ENCODE peak calls at places on chromosomes 16 and 17, in four cellular contexts. P is BE2C, X is dorsolateral prefrontal cortex, A is cardiac muscle cell. R is an unnamed sample.

GRCh38 chr16:11583889-11584565 is 2.7 kb downstream of the LITAF start:
- DNase-seq in X (no peak), A (no peak), P (no peak), R (no peak)

GRCh38 chr17:38910325-38910724 is 15.1 kb upstream of the LASP1NB start:
- DNase-seq in X (no peak), P (no peak), A (no peak), R (no peak)

GRCh38 chr17:42809250-42809649 is 10.6 kb downstream of the CNTD1 start:
- DNase-seq in A (no peak), X (peak; percentile 67), P (no peak), R (peak; percentile 75)

GRCh38 chr17:80245566-80246265 is 14.9 kb upstream of the RNF213 start:
- DNase-seq in A (no peak), X (no peak), P (no peak), R (no peak)

GRCh38 chr16:4026854-4027253 is 89.4 kb downstream of the ADCY9 start:
- DNase-seq in A (no peak), X (no peak), P (no peak), R (no peak)

GRCh38 chr16:87206646-87207451 is 110.3 kb downstream of the C16orf95 start:
- DNase-seq in X (no peak), A (no peak), P (no peak), R (peak; percentile 73)

GRCh38 chr17:68600123-68600880 is 865 bp downstream of the FAM20A start:
- DNase-seq in P (peak; percentile 9), A (peak; percentile 80), X (no peak), R (no peak)

GRCh38 chr17:46003907-46004748 is 5.1 kb downstream of the STH start:
- DNase-seq in A (no peak), P (peak; percentile 76), X (peak; percentile 86), R (no peak)

GRCh38 chr16:4273858-4274291 is 1.1 kb upstream of the TFAP4 start:
- DNase-seq in P (peak; percentile 52), X (no peak), A (peak; percentile 61), R (peak; percentile 19)

GRCh38 chr17:80646328-80646727 is 101.7 kb downstream of the RPTOR start:
- DNase-seq in A (no peak), P (no peak), X (no peak), R (no peak)

GRCh38 chr17:19304209-19304608 is 58.3 kb downstream of the B9D1 start:
- DNase-seq in X (no peak), P (no peak), A (no peak), R (peak; percentile 40)

GRCh38 chr17:1294157-1294717 is 14.8 kb downstream of the TRARG1 start:
- DNase-seq in A (no peak), P (no peak), X (no peak), R (no peak)

GRCh38 chr16:81831722-81832126 is 52.6 kb downstream of the PLCG2 start:
- DNase-seq in P (no peak), A (no peak), X (peak; percentile 45), R (no peak)

GRCh38 chr17:80986046-80986445 is 5.6 kb upstream of the CHMP6 start:
- DNase-seq in A (no peak), P (no peak), X (no peak), R (no peak)

DNA sequence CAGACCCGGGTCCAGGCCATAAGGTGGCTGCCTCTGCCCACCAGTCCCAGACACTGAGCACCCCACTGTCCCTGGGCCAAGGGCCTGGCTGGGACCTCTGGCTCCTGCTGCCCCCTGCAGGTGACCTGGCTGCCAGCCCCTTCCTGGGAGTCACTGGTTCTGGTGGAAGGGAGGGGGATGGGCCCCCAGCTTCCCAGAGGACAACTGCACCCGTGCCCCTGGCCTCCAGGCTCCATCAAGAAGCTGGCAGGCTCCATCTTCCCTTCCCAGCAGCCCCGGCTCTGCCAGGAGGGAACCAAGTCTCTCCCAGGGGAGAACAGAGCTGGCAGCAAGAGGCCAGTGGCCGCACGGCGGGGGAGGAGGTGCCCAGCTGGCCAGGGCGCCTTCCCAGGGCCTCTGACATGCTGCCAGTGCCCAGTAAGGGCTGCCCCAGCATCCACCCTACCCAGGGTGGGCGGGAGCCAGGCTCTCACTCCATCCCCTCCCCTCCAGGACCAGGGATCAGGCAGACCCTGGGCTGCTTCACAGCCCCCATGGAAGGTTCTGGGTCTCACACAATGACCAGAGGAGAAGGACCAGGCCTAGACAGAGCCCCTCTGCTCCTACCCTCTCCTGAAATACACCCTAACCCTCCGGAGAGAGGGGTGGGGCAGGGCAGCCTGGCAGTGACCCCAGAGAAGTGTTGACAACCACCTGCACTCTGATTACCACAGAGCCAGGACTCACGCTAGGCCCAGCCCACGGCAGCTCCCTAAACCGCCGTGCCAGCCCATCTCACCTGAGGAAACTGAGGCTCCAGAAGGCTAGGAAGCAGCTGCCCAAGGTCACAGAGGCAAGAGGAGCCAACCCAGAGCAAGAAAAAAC is 3.6 kb downstream of the CLUH start:
- DNase-seq in A (peak; percentile 67), X (peak; percentile 61), P (peak; percentile 65), R (no peak)
- TF ChIP-seq CTCF in A (peak; percentile 45), X (peak; percentile 44), P (peak; percentile 52), R (peak; percentile 72)

GRCh38 chr17:8105957-8106398 is 12.3 kb downstream of the ALOXE3 start:
- DNase-seq in X (no peak), P (no peak), A (no peak), R (no peak)

GRCh38 chr17:8108972-8109668 is 9.2 kb downstream of the ALOXE3 start:
- DNase-seq in P (no peak), A (no peak), X (no peak), R (no peak)

GRCh38 chr17:8109669-8110455 is 8.5 kb downstream of the ALOXE3 start:
- DNase-seq in P (peak; percentile 72), A (peak; percentile 77), X (peak; percentile 42), R (no peak)

GRCh38 chr17:8110907-8111306 is 7.4 kb downstream of the ALOXE3 start:
- DNase-seq in X (no peak), A (no peak), P (no peak), R (no peak)

GRCh38 chr17:8110456-8110804 is 7.9 kb downstream of the ALOXE3 start:
- DNase-seq in P (no peak), A (no peak), X (no peak), R (no peak)
- TF ChIP-seq CTCF in P (no peak), A (no peak), X (no peak), R (peak; percentile 35)

DNA sequence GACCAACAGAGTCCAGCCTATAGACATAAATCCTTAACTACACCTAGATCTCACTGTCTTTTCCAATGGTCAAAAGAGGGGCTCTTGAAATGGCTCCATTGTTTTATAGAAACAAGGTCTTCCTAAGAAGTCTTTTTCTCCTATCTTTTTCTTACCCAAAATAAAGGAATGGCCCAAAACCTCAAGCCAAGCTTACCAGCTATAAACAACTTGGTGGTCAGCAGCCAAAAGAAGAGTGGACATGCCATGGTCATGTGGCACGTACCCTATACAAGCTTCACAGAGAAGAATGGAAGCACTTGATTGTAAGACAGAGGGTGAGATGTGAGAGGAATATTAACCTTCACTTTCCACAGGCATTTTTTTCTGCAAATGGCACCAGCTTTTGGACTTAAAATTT is 82.1 kb upstream of the GNAO1 start:
- DNase-seq in A (no peak), X (no peak), P (no peak), R (no peak)
- TF ChIP-seq CTCF in A (no peak), X (no peak), P (no peak), R (no peak)

GRCh38 chr17:63848834-63849689 is 6.6 kb upstream of the SMARCD2 start:
- DNase-seq in A (peak; percentile 83), P (no peak), X (peak; percentile 92), R (peak; percentile 50)
- TF ChIP-seq CTCF in A (peak; percentile 71), P (no peak), X (peak; percentile 59), R (peak; percentile 61)

GRCh38 chr16:50531901-50532300 is 16.3 kb upstream of the NKD1 start:
- DNase-seq in X (no peak), A (no peak), P (no peak), R (no peak)

GRCh38 chr16:50533317-50533716 is 14.9 kb upstream of the NKD1 start:
- DNase-seq in A (no peak), P (no peak), X (no peak), R (no peak)

GRCh38 chr16:50532576-50532975 is 15.6 kb upstream of the NKD1 start:
- DNase-seq in X (no peak), P (no peak), A (no peak), R (no peak)

GRCh38 chr16:50530277-50531236 is 17.6 kb upstream of the NKD1 start:
- DNase-seq in A (no peak), P (no peak), X (no peak), R (no peak)

GRCh38 chr16:50531359-50531758 is 16.8 kb upstream of the NKD1 start:
- DNase-seq in P (no peak), A (no peak), X (no peak), R (no peak)
- TF ChIP-seq CTCF in P (no peak), A (no peak), X (no peak), R (no peak)

DNA sequence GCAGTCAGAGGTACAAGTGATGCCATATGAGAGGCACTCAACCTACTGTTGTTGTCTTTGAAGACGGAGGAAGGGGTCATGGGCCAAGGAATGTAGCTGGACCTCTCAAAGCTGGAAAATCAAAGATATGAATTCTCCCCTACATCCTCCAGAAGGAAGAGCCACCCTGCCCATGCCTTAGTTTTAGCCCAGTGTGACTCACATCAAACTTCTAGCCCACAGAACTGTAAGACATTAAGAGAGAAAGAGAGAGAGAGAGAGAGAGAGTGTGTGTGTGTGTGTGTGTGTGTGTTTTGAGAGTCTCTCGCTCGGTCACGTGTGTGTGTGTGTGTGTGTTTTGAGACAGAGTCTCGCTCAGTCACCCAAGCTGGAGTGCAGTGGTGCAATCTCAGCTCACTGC is 87.1 kb downstream of the STX8 start:
- DNase-seq in P (no peak), A (no peak), X (no peak), R (no peak)
- TF ChIP-seq CTCF in P (no peak), A (no peak), X (no peak), R (no peak)

DNA sequence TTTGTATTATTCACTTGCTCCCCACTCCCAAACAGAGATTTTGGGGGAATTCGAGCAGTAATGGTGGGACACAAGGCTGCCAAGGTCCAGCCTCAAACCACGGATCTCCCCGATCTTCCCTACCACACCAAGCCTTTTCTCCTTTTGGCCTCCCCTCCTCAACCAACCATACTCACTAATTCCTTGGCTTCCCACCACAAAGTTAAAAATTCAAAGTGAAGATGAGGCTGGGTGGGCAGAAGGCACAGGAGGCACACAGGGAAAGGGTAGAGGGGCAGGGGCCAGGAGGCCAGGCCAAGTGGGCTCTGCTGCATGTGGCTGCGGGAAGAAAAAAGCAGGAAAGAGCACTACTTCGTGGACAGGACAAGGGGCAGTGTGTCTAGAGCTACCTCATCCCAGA is 15.2 kb downstream of the HOXB4 start:
- DNase-seq in P (no peak), A (no peak), X (no peak), R (no peak)
- TF ChIP-seq CTCF in P (no peak), A (no peak), X (no peak), R (no peak)

R was measured in HFFc6.